ENCODE peak calls at places on chromosomes 16 and 17, in four cellular contexts. S is neural progenitor cell, J is NT2/D1, I is colonic mucosa. X is an unnamed sample.

GRCh38 chr17:20066253-20066652 is 57.1 kb downstream of the SPECC1 start:
- DNase-seq in I (no peak), S (no peak), J (no peak), X (no peak)

GRCh38 chr17:40602445-40603443 is 37.5 kb upstream of the CCR7 start:
- DNase-seq in J (no peak), S (no peak), I (no peak), X (peak; percentile 56)

GRCh38 chr16:84196727-84197486 is 6.0 kb downstream of the ADAD2 start:
- DNase-seq in S (no peak), J (no peak), I (no peak), X (no peak)

GRCh38 chr17:61467416-61468262 is 15.4 kb downstream of the TBX4 start:
- DNase-seq in J (no peak), I (peak; percentile 62), S (peak; percentile 81), X (peak; percentile 54)

GRCh38 chr16:65767125-65767524 is 599.4 kb upstream of the CDH5 start:
- DNase-seq in S (peak; percentile 71), I (no peak), J (no peak), X (no peak)

GRCh38 chr16:77297996-77298637 is 98.9 kb downstream of the SYCE1L start:
- DNase-seq in S (no peak), J (no peak), I (no peak), X (peak; percentile 40)

GRCh38 chr16:88924834-88925539 is 52.0 kb downstream of the CBFA2T3 start:
- DNase-seq in I (no peak), S (peak; percentile 61), J (peak; percentile 58), X (peak; percentile 83)

GRCh38 chr17:77106874-77107358 is 33.9 kb upstream of the SEC14L1 start:
- DNase-seq in S (peak; percentile 22), J (no peak), I (no peak), X (no peak)

GRCh38 chr16:48608871-48609452 is 1.0 kb downstream of the N4BP1 start:
- DNase-seq in J (no peak), S (no peak), I (no peak), X (no peak)

GRCh38 chr17:28807925-28808641 is 34.5 kb downstream of the FAM222B start:
- DNase-seq in J (no peak), S (no peak), I (no peak), X (peak; percentile 97)

GRCh38 chr17:6429266-6429665 is 5.7 kb downstream of the AIPL1 start:
- DNase-seq in I (no peak), J (no peak), S (peak; percentile 86), X (no peak)

GRCh38 chr17:64634217-64634616 is 27.9 kb downstream of the SMURF2 start:
- DNase-seq in I (no peak), S (no peak), J (no peak), X (no peak)
- H3K9me3 ChIP-seq in I (no peaks in the 10 kb centered on the region), S (no peaks in the 10 kb centered on the region), J (no peaks in the 10 kb centered on the region), X (no peaks in the 10 kb centered on the region)

GRCh38 chr17:72987166-72987565 is 105.3 kb downstream of the SLC39A11 start:
- DNase-seq in I (no peak), J (no peak), S (no peak), X (no peak)

GRCh38 chr17:72988451-72988850 is 104.0 kb downstream of the SLC39A11 start:
- DNase-seq in S (no peak), I (no peak), J (no peak), X (no peak)

GRCh38 chr17:72985882-72986720 is 106.4 kb downstream of the SLC39A11 start:
- DNase-seq in J (peak; percentile 56), S (peak; percentile 88), I (peak; percentile 76), X (peak; percentile 66)

GRCh38 chr17:72984925-72985322 is 107.6 kb downstream of the SLC39A11 start:
- DNase-seq in I (no peak), J (no peak), S (no peak), X (no peak)

GRCh38 chr17:72989074-72989610 is 103.3 kb downstream of the SLC39A11 start:
- DNase-seq in S (no peak), J (no peak), I (no peak), X (peak; percentile 27)
- H3K9ac ChIP-seq in S (no peak overlapping the region), J (no peak overlapping the region), I (no peak overlapping the region), X (no peak overlapping the region)

GRCh38 chr16:66958857-66959644 is 2.0 kb upstream of the CES3 start:
- DNase-seq in J (no peak), I (no peak), S (no peak), X (no peak)
- H3K9me3 ChIP-seq in J (no peaks in the 10 kb centered on the region), I (no peaks in the 10 kb centered on the region), S (no peaks in the 10 kb centered on the region), X (no peaks in the 10 kb centered on the region)

GRCh38 chr16:75486014-75486404 is 9.2 kb downstream of the CHST6 start:
- DNase-seq in S (no peak), I (peak; percentile 75), J (no peak), X (no peak)
- H3K9ac ChIP-seq in S (no peak overlapping the region), I (peak overlapping the region; percentile 22), J (no peak overlapping the region), X (no peak overlapping the region)

DNA sequence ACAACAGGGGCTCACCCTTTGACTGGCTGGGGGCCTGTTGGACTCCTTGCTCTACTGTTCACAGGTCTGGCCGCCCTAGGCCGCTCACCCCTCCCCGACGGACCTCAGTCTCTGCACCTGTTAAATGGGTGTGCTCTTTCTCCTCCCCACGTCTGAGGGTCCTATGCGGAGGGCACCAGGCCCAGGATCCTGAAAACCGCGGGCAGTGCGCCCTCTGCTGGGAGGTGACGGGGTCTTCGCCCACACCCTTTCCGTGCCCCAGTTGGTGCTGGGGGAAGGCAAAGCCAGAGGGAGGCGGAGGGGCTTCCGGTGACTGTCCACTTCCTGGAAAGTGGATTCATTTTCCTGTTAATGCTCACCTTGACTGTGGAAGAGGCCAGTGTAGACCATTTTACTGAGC is 1010.9 kb downstream of the KCNJ18 start:
- DNase-seq in J (peak; percentile 18), S (no peak), I (no peak), X (no peak)
- H3K9me3 ChIP-seq in J (no peaks in the 10 kb centered on the region), S (peaks cover 33% of the 10 kb centered on the region), I (no peaks in the 10 kb centered on the region), X (no peaks in the 10 kb centered on the region)

X was measured in mesenchymal stem cell.